ENCODE peak calls at places on chromosome 18, in four cellular contexts. E, Z, R and I are unnamed samples. For H3K4me1, the result is how much of the 10 kb centered on the place peaks cover.

GRCh38 chr18:4869101-4869500 is 328.0 kb downstream of the AKAIN1 start:
- DNase-seq in Z (no peak), R (no peak), E (no peak), I (no peak)

GRCh38 chr18:78635093-78635800 is 344.4 kb upstream of the SALL3 start:
- DNase-seq in R (no peak), Z (no peak), E (no peak), I (no peak)

GRCh38 chr18:72762505-72763122 is 105.2 kb downstream of the NETO1 start:
- DNase-seq in Z (peak), E (no peak), R (no peak), I (no peak)

GRCh38 chr18:48777737-48778111 is 173.0 kb downstream of the SMAD7 start:
- DNase-seq in Z (no peak), R (no peak), E (no peak), I (no peak)

GRCh38 chr18:48924621-48925601 is 25.9 kb downstream of the SMAD7 start:
- DNase-seq in Z (peak), E (no peak), R (no peak), I (no peak)

GRCh38 chr18:41639218-41639617 is 315.8 kb upstream of the PIK3C3 start:
- DNase-seq in E (no peak), R (no peak), Z (no peak), I (no peak)

GRCh38 chr18:48036641-48037421 is 106.4 kb upstream of the SMAD2 start:
- DNase-seq in E (no peak), Z (no peak), R (no peak), I (no peak)

GRCh38 chr18:61666876-61667590 is 225.8 kb downstream of the RNF152 start:
- DNase-seq in R (peak), Z (no peak), E (no peak), I (no peak)

GRCh38 chr18:8167036-8167435 is 442.2 kb upstream of the RAB12 start:
- DNase-seq in E (no peak), Z (no peak), R (no peak), I (no peak)

GRCh38 chr18:3097082-3097481 is 84.1 kb upstream of the LPIN2 start:
- DNase-seq in E (no peak), Z (peak), R (no peak), I (no peak)

GRCh38 chr18:23812566-23813440 is 123.5 kb downstream of the LAMA3 start:
- DNase-seq in Z (no peak), R (no peak), E (no peak), I (no peak)

GRCh38 chr18:908631-909621 is 4.3 kb downstream of the ADCYAP1 start:
- DNase-seq in Z (no peak), E (no peak), R (peak), I (no peak)

GRCh38 chr18:9428862-9429661 is 46.3 kb upstream of the RALBP1 start:
- DNase-seq in Z (no peak), E (no peak), R (no peak), I (peak)

GRCh38 chr18:55502346-55502710 is 85.7 kb downstream of the TCF4 start:
- DNase-seq in E (no peak), R (no peak), Z (no peak), I (no peak)
- H3K4me1 ChIP-seq in E (under half), R (under half), Z (under half), I (under half)

GRCh38 chr18:79985172-79985571 is 3.2 kb downstream of the TXNL4A start:
- DNase-seq in E (no peak), Z (no peak), R (no peak), I (no peak)

GRCh38 chr18:79988925-79989361 is 580 bp upstream of the TXNL4A start:
- DNase-seq in R (peak), E (no peak), Z (peak), I (no peak)

GRCh38 chr18:79986726-79987125 is 1.6 kb downstream of the TXNL4A start:
- DNase-seq in R (no peak), Z (no peak), E (no peak), I (no peak)

GRCh38 chr18:79987566-79987965 is 797 bp downstream of the TXNL4A start:
- DNase-seq in E (no peak), R (no peak), Z (no peak), I (no peak)

GRCh38 chr18:79988079-79988924 is at the start of gene TXNL4A:
- DNase-seq in Z (peak), R (peak), E (peak), I (peak)
- TF ChIP-seq CTCF in Z (peak), R (peak), E (peak), I (peak)

GRCh38 chr18:39191931-39192330 is 1626.3 kb upstream of the CELF4 start:
- DNase-seq in E (no peak), Z (no peak), R (no peak), I (no peak)
- H3K4me1 ChIP-seq in E (under half), Z (under half), R (under half), I (under half)

DNA sequence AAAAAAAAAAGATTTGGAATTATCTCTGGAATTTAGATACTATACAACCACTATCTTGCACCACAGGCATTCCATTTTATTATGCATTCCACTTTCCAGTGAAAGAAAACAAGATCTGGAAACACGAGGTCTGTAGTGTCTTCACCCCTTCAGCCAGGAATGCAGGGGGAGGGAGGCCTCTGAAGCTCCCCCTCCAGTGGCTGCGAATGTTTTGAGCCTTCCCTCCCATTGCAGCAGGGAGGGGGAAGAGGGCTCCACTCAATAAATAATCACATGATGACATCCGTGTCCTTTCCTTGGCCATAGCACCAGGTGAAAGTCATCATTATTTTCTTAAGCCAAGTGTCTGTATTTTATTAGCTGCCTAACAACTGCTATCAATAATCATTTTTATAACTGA is 38.7 kb downstream of the ALPK2 start:
- DNase-seq in Z (no peak), R (no peak), E (no peak), I (no peak)
- TF ChIP-seq CTCF in Z (no peak), R (no peak), E (no peak), I (no peak)

DNA sequence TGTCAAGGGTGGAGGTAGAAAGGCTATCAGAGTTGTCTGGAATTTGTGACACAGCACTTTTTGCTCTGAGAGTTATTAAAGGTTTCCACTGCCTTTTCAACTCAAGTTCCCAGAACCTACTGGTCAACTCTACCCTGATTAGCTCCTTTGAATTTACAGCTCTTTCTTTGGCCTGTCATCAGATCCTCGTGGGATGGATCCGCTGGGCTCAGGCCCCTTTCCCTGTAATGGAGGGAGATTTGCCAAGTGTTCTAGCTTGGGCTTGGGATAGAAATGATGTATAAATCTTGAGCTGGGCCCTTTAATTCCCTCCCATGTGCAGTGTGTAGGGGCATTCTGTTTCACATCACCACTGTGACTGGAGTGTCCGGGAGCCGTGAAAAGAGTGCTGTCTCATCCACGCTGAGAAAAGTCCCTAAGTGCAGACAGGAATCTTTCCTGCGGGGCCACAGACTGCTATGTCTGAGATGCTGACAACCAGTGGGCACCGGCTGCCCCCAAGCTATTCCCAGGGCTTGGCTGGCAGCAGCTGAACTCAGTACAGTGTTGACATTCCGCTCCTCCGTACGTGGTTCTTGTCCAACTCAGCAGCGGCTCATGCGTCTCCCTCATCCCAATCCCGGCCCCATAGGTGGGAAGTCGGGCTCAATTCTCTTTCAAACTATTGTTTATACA is 46.9 kb upstream of the ARHGAP28 start:
- DNase-seq in R (peak), E (no peak), Z (no peak), I (no peak)
- H3K4me1 ChIP-seq in R (under half), E (under half), Z (under half), I (under half)

GRCh38 chr18:28960146-28960545 is 783.2 kb upstream of the CDH2 start:
- DNase-seq in E (no peak), Z (no peak), R (no peak), I (no peak)

GRCh38 chr18:28963481-28963880 is 786.6 kb upstream of the CDH2 start:
- DNase-seq in R (no peak), E (no peak), Z (no peak), I (no peak)

GRCh38 chr18:28961669-28962228 is 784.8 kb upstream of the CDH2 start:
- DNase-seq in R (peak), E (no peak), Z (peak), I (no peak)
- TF ChIP-seq CTCF in R (peak), E (peak), Z (peak), I (peak)

DNA sequence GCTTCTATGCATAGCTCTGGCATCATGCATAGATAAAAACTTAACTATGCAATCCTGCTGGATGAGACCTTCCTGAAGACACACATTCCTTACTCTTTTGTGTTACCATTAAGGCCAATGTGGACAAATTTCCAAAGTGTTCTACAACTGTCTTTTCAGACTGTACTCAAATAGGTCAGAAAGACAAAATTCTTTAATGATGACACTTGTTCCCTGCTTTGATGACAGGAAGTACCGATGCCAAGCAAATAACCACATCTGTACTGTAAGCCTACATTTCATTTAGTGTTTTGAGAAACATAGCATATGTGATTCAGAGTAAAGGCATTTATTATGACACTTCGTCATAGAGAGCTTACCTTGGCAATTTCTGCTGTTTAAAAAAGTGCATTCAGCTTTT is 55.0 kb downstream of the PMAIP1 start:
- DNase-seq in Z (peak), R (no peak), E (no peak), I (no peak)
- H3K4me1 ChIP-seq in Z (half or more), R (under half), E (under half), I (under half)